ENCODE peak calls at places on chromosomes 12 and 14, in eight cellular contexts. S, M, I, N, D, Y, G and Z are unnamed samples.

GRCh38 chr14:68448379-68448778 is 344.5 kb downstream of the ZFP36L1 start:
- DNase-seq in N (no peak), D (no peak), I (no peak), G (no peak), Y (no peak), M (no peak), S (no peak), Z (no peak)

GRCh38 chr12:7042847-7043246 is 17.7 kb upstream of the C1S start:
- DNase-seq in Y (peak), M (no peak), G (peak), D (no peak), I (no peak), S (peak), N (peak), Z (no peak)

GRCh38 chr12:108633534-108634224 is at the start of gene SELPLG:
- DNase-seq in D (peak), I (peak), G (peak), N (no peak), Y (no peak), M (peak), S (no peak), Z (no peak)

GRCh38 chr14:28603606-28604005 is 163.0 kb upstream of the FOXG1 start:
- DNase-seq in Y (no peak), D (no peak), S (no peak), N (no peak), I (no peak), M (no peak), G (no peak), Z (no peak)

GRCh38 chr12:28015165-28015564 is 42.6 kb upstream of the PTHLH start:
- DNase-seq in D (no peak), I (no peak), G (no peak), S (no peak), N (no peak), M (no peak), Y (no peak), Z (no peak)

GRCh38 chr12:29781705-29782266 is 2.0 kb downstream of the TMTC1 start:
- DNase-seq in D (no peak), G (no peak), I (no peak), S (no peak), M (no peak), Y (no peak), N (no peak), Z (no peak)

GRCh38 chr12:13592063-13592942 is 389.1 kb downstream of the GRIN2B start:
- DNase-seq in M (no peak), N (no peak), D (no peak), S (no peak), G (no peak), Y (no peak), I (no peak), Z (no peak)

GRCh38 chr14:55052259-55052930 is 948 bp downstream of the MAPK1IP1L start:
- DNase-seq in D (no peak), G (no peak), S (peak), N (peak), M (no peak), I (no peak), Y (peak), Z (no peak)

GRCh38 chr12:68203460-68203875 is 22.1 kb downstream of the IL26 start:
- DNase-seq in N (no peak), D (no peak), M (no peak), S (no peak), Y (no peak), G (no peak), I (no peak), Z (no peak)

GRCh38 chr12:102950107-102950949 is 7.1 kb upstream of the ASCL1 start:
- DNase-seq in M (no peak), I (no peak), S (peak), N (no peak), D (no peak), G (no peak), Y (no peak), Z (no peak)

GRCh38 chr12:27870939-27871338 is 90.9 kb upstream of the MANSC4 start:
- DNase-seq in I (no peak), M (no peak), Y (peak), D (no peak), N (peak), S (no peak), G (no peak), Z (no peak)

GRCh38 chr12:107319536-107320030 is 226.2 kb upstream of the CRY1 start:
- DNase-seq in M (no peak), S (peak), D (no peak), Y (no peak), N (peak), G (no peak), I (peak), Z (no peak)

GRCh38 chr14:61568572-61569011 is 126.7 kb upstream of the HIF1A start:
- DNase-seq in I (peak), N (no peak), S (no peak), M (no peak), Y (no peak), D (peak), G (peak), Z (peak)

GRCh38 chr12:57637364-57637763 is 4.4 kb upstream of the B4GALNT1 start:
- DNase-seq in I (no peak), M (no peak), N (no peak), G (no peak), S (no peak), Y (no peak), D (no peak), Z (no peak)

GRCh38 chr12:114302606-114303005 is 103.3 kb downstream of the TBX5 start:
- DNase-seq in G (no peak), S (no peak), N (no peak), M (no peak), D (no peak), Y (no peak), I (no peak), Z (no peak)

GRCh38 chr14:100899841-100900771 is 3.4 kb downstream of the RTL1 start:
- DNase-seq in M (no peak), G (no peak), N (no peak), Y (no peak), S (peak), I (no peak), D (no peak), Z (no peak)

GRCh38 chr14:100989924-100990323 is 86.4 kb upstream of the RTL1 start:
- DNase-seq in G (no peak), S (no peak), D (no peak), N (peak), Y (no peak), M (no peak), I (no peak), Z (no peak)

GRCh38 chr12:110846615-110847566 is at the start of gene CCDC63:
- DNase-seq in N (peak), D (peak), S (peak), Y (peak), I (no peak), M (no peak), G (peak), Z (peak)

GRCh38 chr12:50402270-50403000 is 1.8 kb downstream of the LARP4 start:
- DNase-seq in N (peak), D (no peak), I (no peak), M (no peak), G (no peak), Y (no peak), S (no peak), Z (no peak)